ENCODE peak calls at places on chromosome 17, in ten cellular contexts. One of them, this sample, is unnamed.

GRCh38 chr17:83156408-83156807 is 77.0 kb downstream of the METRNL start:
- DNase-seq in upper lobe of right lung: no peak
- DNase-seq in neural progenitor cell: no peak
- DNase-seq in Peyer's patch: no peak
- DNase-seq in RCC 7860: no peak
- DNase-seq in non-pigmented ciliary epithelial cell: no peak
- DNase-seq in NCI-H1092: no peak
- DNase-seq in stimulated activated CD8-positive, alpha-beta memory T cell treated with anti-CD3 and anti-CD28 coated beads, Interleukin-15, amount 100 ng/mL, for 1 hour: no peak
- DNase-seq in mesenchymal stem cell: no peak
- DNase-seq in dorsolateral prefrontal cortex: peak; percentile 15
- DNase-seq in this sample: no peak

GRCh38 chr17:81930142-81931125 is 2.9 kb upstream of the MAFG start:
- DNase-seq in upper lobe of right lung: no peak
- DNase-seq in neural progenitor cell: peak; percentile 33
- DNase-seq in Peyer's patch: peak; percentile 69
- DNase-seq in RCC 7860: no peak
- DNase-seq in non-pigmented ciliary epithelial cell: no peak
- DNase-seq in NCI-H1092: no peak
- DNase-seq in stimulated activated CD8-positive, alpha-beta memory T cell treated with anti-CD3 and anti-CD28 coated beads, Interleukin-15, amount 100 ng/mL, for 1 hour: no peak
- DNase-seq in mesenchymal stem cell: no peak
- DNase-seq in dorsolateral prefrontal cortex: no peak
- DNase-seq in this sample: peak; percentile 48

GRCh38 chr17:44628234-44629188 is 27.8 kb upstream of the MEIOC start:
- DNase-seq in upper lobe of right lung: no peak
- DNase-seq in neural progenitor cell: peak; percentile 96
- DNase-seq in Peyer's patch: no peak
- DNase-seq in RCC 7860: peak; percentile 8
- DNase-seq in non-pigmented ciliary epithelial cell: no peak
- DNase-seq in NCI-H1092: peak; percentile 89
- DNase-seq in stimulated activated CD8-positive, alpha-beta memory T cell treated with anti-CD3 and anti-CD28 coated beads, Interleukin-15, amount 100 ng/mL, for 1 hour: no peak
- DNase-seq in mesenchymal stem cell: peak; percentile 34
- DNase-seq in dorsolateral prefrontal cortex: no peak
- DNase-seq in this sample: peak; percentile 16

GRCh38 chr17:48240562-48241130 is 133.1 kb downstream of the SNX11 start:
- DNase-seq in upper lobe of right lung: no peak
- DNase-seq in neural progenitor cell: no peak
- DNase-seq in Peyer's patch: no peak
- DNase-seq in RCC 7860: peak; percentile 91
- DNase-seq in non-pigmented ciliary epithelial cell: no peak
- DNase-seq in NCI-H1092: no peak
- DNase-seq in stimulated activated CD8-positive, alpha-beta memory T cell treated with anti-CD3 and anti-CD28 coated beads, Interleukin-15, amount 100 ng/mL, for 1 hour: no peak
- DNase-seq in mesenchymal stem cell: peak; percentile 54
- DNase-seq in dorsolateral prefrontal cortex: no peak
- DNase-seq in this sample: no peak

GRCh38 chr17:63407741-63408330 is 38.3 kb downstream of the CYB561 start:
- DNase-seq in upper lobe of right lung: no peak
- DNase-seq in neural progenitor cell: no peak
- DNase-seq in Peyer's patch: no peak
- DNase-seq in RCC 7860: no peak
- DNase-seq in non-pigmented ciliary epithelial cell: no peak
- DNase-seq in NCI-H1092: no peak
- DNase-seq in stimulated activated CD8-positive, alpha-beta memory T cell treated with anti-CD3 and anti-CD28 coated beads, Interleukin-15, amount 100 ng/mL, for 1 hour: no peak
- DNase-seq in mesenchymal stem cell: no peak
- DNase-seq in dorsolateral prefrontal cortex: no peak
- DNase-seq in this sample: no peak

GRCh38 chr17:76558210-76559095 is 18.6 kb downstream of the PRCD start:
- DNase-seq in upper lobe of right lung: no peak
- DNase-seq in neural progenitor cell: peak; percentile 43
- DNase-seq in Peyer's patch: no peak
- DNase-seq in RCC 7860: peak; percentile 25
- DNase-seq in non-pigmented ciliary epithelial cell: no peak
- DNase-seq in NCI-H1092: no peak
- DNase-seq in stimulated activated CD8-positive, alpha-beta memory T cell treated with anti-CD3 and anti-CD28 coated beads, Interleukin-15, amount 100 ng/mL, for 1 hour: no peak
- DNase-seq in mesenchymal stem cell: peak; percentile 48
- DNase-seq in dorsolateral prefrontal cortex: no peak
- DNase-seq in this sample: no peak

GRCh38 chr17:4229627-4230026 is 34.2 kb downstream of the ANKFY1 start:
- DNase-seq in upper lobe of right lung: no peak
- DNase-seq in neural progenitor cell: no peak
- DNase-seq in Peyer's patch: no peak
- DNase-seq in RCC 7860: peak; percentile 78
- DNase-seq in non-pigmented ciliary epithelial cell: no peak
- DNase-seq in NCI-H1092: no peak
- DNase-seq in stimulated activated CD8-positive, alpha-beta memory T cell treated with anti-CD3 and anti-CD28 coated beads, Interleukin-15, amount 100 ng/mL, for 1 hour: no peak
- DNase-seq in mesenchymal stem cell: peak; percentile 94
- DNase-seq in dorsolateral prefrontal cortex: no peak
- DNase-seq in this sample: no peak

GRCh38 chr17:80008383-80008840 is 27.3 kb downstream of the TBC1D16 start:
- DNase-seq in upper lobe of right lung: peak; percentile 93
- DNase-seq in neural progenitor cell: peak; percentile 79
- DNase-seq in Peyer's patch: peak; percentile 90
- DNase-seq in RCC 7860: peak; percentile 47
- DNase-seq in non-pigmented ciliary epithelial cell: no peak
- DNase-seq in NCI-H1092: peak; percentile 88
- DNase-seq in stimulated activated CD8-positive, alpha-beta memory T cell treated with anti-CD3 and anti-CD28 coated beads, Interleukin-15, amount 100 ng/mL, for 1 hour: peak; percentile 48
- DNase-seq in mesenchymal stem cell: peak; percentile 69
- DNase-seq in dorsolateral prefrontal cortex: peak; percentile 42
- DNase-seq in this sample: peak; percentile 88

GRCh38 chr17:36697907-36698526 is 96.6 kb downstream of the MRM1 start:
- DNase-seq in upper lobe of right lung: no peak
- DNase-seq in neural progenitor cell: peak; percentile 75
- DNase-seq in Peyer's patch: no peak
- DNase-seq in RCC 7860: no peak
- DNase-seq in non-pigmented ciliary epithelial cell: no peak
- DNase-seq in NCI-H1092: no peak
- DNase-seq in stimulated activated CD8-positive, alpha-beta memory T cell treated with anti-CD3 and anti-CD28 coated beads, Interleukin-15, amount 100 ng/mL, for 1 hour: no peak
- DNase-seq in mesenchymal stem cell: peak; percentile 18
- DNase-seq in dorsolateral prefrontal cortex: no peak
- DNase-seq in this sample: no peak

GRCh38 chr17:74448774-74449173 is 16.9 kb downstream of the GPRC5C start:
- DNase-seq in upper lobe of right lung: no peak
- DNase-seq in neural progenitor cell: no peak
- DNase-seq in Peyer's patch: no peak
- DNase-seq in RCC 7860: no peak
- DNase-seq in non-pigmented ciliary epithelial cell: no peak
- DNase-seq in NCI-H1092: no peak
- DNase-seq in stimulated activated CD8-positive, alpha-beta memory T cell treated with anti-CD3 and anti-CD28 coated beads, Interleukin-15, amount 100 ng/mL, for 1 hour: no peak
- DNase-seq in mesenchymal stem cell: no peak
- DNase-seq in dorsolateral prefrontal cortex: no peak
- DNase-seq in this sample: no peak

GRCh38 chr17:64162575-64162974 is 32.6 kb upstream of the ERN1 start:
- DNase-seq in upper lobe of right lung: no peak
- DNase-seq in neural progenitor cell: no peak
- DNase-seq in Peyer's patch: no peak
- DNase-seq in RCC 7860: no peak
- DNase-seq in non-pigmented ciliary epithelial cell: no peak
- DNase-seq in NCI-H1092: no peak
- DNase-seq in stimulated activated CD8-positive, alpha-beta memory T cell treated with anti-CD3 and anti-CD28 coated beads, Interleukin-15, amount 100 ng/mL, for 1 hour: no peak
- DNase-seq in mesenchymal stem cell: no peak
- DNase-seq in dorsolateral prefrontal cortex: no peak
- DNase-seq in this sample: no peak

GRCh38 chr17:4998666-4999428 is 1.1 kb downstream of the KIF1C start:
- DNase-seq in upper lobe of right lung: peak; percentile 78
- DNase-seq in neural progenitor cell: peak; percentile 43
- DNase-seq in Peyer's patch: peak; percentile 75
- DNase-seq in RCC 7860: no peak
- DNase-seq in non-pigmented ciliary epithelial cell: no peak
- DNase-seq in NCI-H1092: no peak
- DNase-seq in stimulated activated CD8-positive, alpha-beta memory T cell treated with anti-CD3 and anti-CD28 coated beads, Interleukin-15, amount 100 ng/mL, for 1 hour: no peak
- DNase-seq in mesenchymal stem cell: peak; percentile 9
- DNase-seq in dorsolateral prefrontal cortex: no peak
- DNase-seq in this sample: peak; percentile 71

GRCh38 chr17:81241203-81241602 is 2.1 kb downstream of the NDUFAF8 start:
- DNase-seq in upper lobe of right lung: no peak
- DNase-seq in neural progenitor cell: no peak
- DNase-seq in Peyer's patch: no peak
- DNase-seq in RCC 7860: no peak
- DNase-seq in non-pigmented ciliary epithelial cell: no peak
- DNase-seq in NCI-H1092: no peak
- DNase-seq in stimulated activated CD8-positive, alpha-beta memory T cell treated with anti-CD3 and anti-CD28 coated beads, Interleukin-15, amount 100 ng/mL, for 1 hour: no peak
- DNase-seq in mesenchymal stem cell: no peak
- DNase-seq in dorsolateral prefrontal cortex: no peak
- DNase-seq in this sample: no peak